ENCODE peak calls at places on chromosome 6, in four cellular contexts. H, U, Q and M are unnamed samples.
A peak's percentile ranks its signal among the peaks of the same experiment; 100 is the strongest.

GRCh38 chr6:117548797-117549301 is 53.5 kb downstream of the GOPC start:
- DNase-seq in Q (no peak), H (no peak), U (no peak), M (no peak)

GRCh38 chr6:2916354-2916925 is 13.3 kb upstream of the SERPINB9 start:
- DNase-seq in U (no peak), H (no peak), Q (no peak), M (no peak)

GRCh38 chr6:85641916-85642773 is 541 bp downstream of the SYNCRIP start:
- DNase-seq in H (peak; percentile 12), U (peak; percentile 72), Q (peak; percentile 73), M (peak; percentile 94)

GRCh38 chr6:1787894-1788293 is 178.2 kb downstream of the FOXC1 start:
- DNase-seq in Q (no peak), U (no peak), H (no peak), M (no peak)

GRCh38 chr6:111980168-111980567 is 73.7 kb upstream of the CCN6 start:
- DNase-seq in Q (no peak), U (no peak), H (no peak), M (no peak)

GRCh38 chr6:93962566-93962965 is 543.2 kb upstream of the EPHA7 start:
- DNase-seq in U (no peak), H (no peak), Q (no peak), M (no peak)

GRCh38 chr6:11971154-11971553 is 41.0 kb upstream of the HIVEP1 start:
- DNase-seq in H (no peak), U (no peak), Q (no peak), M (no peak)

GRCh38 chr6:121319112-121319553 is 15.1 kb downstream of the TBC1D32 start:
- DNase-seq in Q (no peak), H (no peak), U (no peak), M (no peak)

GRCh38 chr6:23621026-23621425 is 505.0 kb upstream of the NRSN1 start:
- DNase-seq in Q (no peak), U (no peak), H (no peak), M (no peak)

GRCh38 chr6:50850223-50850751 is 31.6 kb downstream of the TFAP2B start:
- DNase-seq in U (peak; percentile 71), Q (no peak), H (no peak), M (no peak)

GRCh38 chr6:72890233-72890632 is 268.4 kb downstream of the KCNQ5 start:
- DNase-seq in Q (no peak), H (no peak), U (no peak), M (no peak)

GRCh38 chr6:70108230-70108629 is 194.7 kb downstream of the COL9A1 start:
- DNase-seq in Q (no peak), U (no peak), H (no peak), M (no peak)

GRCh38 chr6:128600397-128600951 is 80.1 kb upstream of the PTPRK start:
- DNase-seq in H (no peak), Q (no peak), U (no peak), M (no peak)

GRCh38 chr6:126027601-126028000 is 41.3 kb downstream of the TRMT11 start:
- DNase-seq in U (no peak), H (no peak), Q (no peak), M (no peak)

GRCh38 chr6:123655520-123656306 is 19.0 kb upstream of the TRDN start:
- DNase-seq in U (no peak), Q (no peak), H (no peak), M (no peak)

GRCh38 chr6:37667050-37667814 is 30.5 kb downstream of the MDGA1 start:
- DNase-seq in Q (no peak), H (no peak), U (no peak), M (no peak)

GRCh38 chr6:30542915-30543314 is 13.4 kb downstream of the GNL1 start:
- DNase-seq in Q (no peak), U (no peak), H (no peak), M (no peak)

GRCh38 chr6:111347589-111347988 is 135.4 kb downstream of the REV3L start:
- DNase-seq in H (no peak), U (no peak), Q (no peak), M (no peak)

DNA sequence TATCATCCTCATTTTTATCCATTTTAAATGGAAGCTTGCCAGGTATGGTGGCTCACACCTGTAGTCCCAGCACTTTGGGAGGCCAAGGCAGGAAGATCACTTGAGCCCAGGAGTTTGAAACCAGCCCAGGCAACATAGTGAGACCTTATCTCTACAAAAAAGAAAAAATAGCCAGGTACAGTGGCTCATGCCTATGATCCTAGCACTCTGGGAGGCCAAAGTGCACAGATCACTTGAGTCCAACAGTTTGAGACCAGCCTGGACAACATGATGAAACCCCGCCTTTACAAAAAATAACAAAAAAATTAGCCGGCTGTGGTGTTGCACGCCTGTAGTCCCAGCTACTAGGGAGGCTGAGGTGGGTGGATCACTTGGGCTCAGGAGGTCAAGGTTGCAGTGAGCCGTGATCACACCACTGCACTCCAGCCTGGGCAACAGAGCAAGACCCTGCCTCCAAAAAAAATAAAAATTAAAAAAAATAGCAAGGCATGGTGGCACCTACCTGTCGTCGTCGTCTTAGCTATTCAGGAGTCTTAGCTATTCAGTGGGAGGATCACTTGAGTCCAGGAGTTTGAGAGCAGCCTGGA is 89.0 kb downstream of the TCP11 start:
- DNase-seq in U (no peak), H (no peak), Q (no peak), M (no peak)
- H3K27ac ChIP-seq in U (no peak overlapping the region), H (peak overlapping the region; percentile 47), Q (peak overlapping the region; percentile 22), M (peak overlapping the region; percentile 56)

DNA sequence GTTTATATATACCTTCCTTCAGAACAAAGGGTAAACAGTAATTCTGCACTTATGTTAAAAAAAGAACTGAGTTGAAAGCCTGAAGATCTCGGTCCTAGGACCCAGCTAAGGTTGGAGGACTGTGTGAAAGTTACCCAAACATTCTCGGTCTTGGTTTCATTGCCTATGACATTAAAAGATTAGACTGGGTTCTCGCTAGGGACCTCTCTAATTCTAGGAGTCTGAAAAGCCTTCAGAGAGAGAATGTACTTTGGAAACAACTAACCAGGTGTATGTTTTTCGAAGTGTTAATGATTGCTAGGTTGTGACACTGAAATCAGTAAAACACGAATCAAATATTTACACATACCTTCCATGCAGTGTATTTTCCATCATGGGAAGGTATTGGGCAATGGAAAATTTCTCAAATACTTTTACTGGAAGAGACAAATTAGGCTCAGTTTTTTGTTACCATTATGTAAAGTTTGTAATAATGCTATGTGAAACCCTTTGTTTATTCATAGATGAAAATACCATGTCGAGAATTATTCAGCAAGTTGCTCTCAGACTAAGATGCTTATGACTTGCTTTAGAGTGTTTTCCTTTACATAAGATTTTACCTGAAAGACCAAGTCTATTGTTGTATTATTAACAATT is 113.7 kb upstream of the LOC128125822 start:
- DNase-seq in U (no peak), H (no peak), Q (no peak), M (no peak)
- TF ChIP-seq POLR2A in U (no peak), H (no peak), Q (no peak), M (no peak)

DNA sequence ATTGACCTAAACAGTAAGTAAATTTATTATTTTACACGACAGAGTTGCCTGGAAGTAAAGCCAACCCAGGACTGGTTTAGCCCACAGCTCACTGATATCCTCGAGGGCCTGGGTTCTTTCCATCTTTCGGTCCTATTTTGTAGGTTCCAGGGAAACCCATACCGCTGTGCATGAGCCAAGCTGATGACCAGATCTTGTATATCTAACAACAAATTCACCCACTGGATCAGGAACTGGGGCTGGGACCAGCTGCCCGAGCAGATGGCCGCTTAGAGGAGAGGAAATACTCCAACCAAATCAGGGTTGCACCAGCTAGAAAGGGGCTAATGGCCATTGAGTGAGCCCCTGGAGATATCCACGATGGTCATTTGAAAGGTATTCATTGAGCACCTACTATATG is 139.2 kb downstream of the BACH2 start:
- DNase-seq in U (no peak), Q (no peak), H (no peak), M (no peak)
- H3K27ac ChIP-seq in U (no peak overlapping the region), Q (no peak overlapping the region), H (no peak overlapping the region), M (no peak overlapping the region)

DNA sequence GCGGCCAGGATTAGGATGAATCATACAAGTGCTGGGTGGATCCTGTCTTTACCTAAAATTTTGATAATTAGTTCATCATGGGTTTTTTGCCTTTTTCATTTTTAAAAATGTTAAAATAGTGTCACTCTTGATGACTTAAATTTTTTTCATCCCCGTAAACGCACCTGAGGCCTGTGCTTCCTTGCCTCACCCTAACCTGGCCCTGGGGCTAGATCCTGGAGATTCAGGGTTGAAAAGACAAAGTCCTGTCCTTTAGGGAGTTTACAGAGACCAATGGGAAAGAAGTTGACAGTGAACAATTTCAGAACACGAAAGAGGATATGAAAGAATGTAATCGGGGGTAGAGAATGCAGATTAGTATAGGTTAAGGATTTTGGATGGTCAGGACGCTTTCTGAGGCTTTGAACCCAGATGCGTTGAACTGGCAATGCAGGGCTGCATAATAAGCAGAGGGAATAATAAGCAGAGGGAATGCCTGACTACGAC is 1.6 kb upstream of the FBXO5 start:
- DNase-seq in H (no peak), Q (no peak), U (no peak), M (no peak)
- TF ChIP-seq POLR2A in H (no peak), Q (no peak), U (no peak), M (no peak)

DNA sequence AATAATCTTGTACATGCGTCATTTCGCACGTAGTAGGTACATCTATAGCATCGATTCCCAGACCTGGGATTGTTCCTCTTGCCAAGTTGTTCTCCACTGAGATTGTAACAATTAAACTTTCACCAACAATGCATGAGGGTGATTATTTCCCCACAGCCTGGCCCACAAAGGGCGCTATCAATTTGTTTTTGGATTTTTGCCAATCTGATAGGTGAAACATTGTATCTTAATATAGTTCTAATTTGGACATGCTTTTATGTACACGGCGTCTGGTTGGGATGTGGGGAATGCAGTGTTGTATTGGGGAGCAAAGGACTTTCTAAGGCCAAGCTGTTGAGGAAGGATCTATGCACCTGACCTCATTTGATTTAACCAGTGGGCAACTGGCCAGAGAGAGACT is 59.5 kb downstream of the VEGFA start:
- DNase-seq in U (peak; percentile 22), Q (no peak), H (no peak), M (no peak)
- H3K27ac ChIP-seq in U (no peak overlapping the region), Q (no peak overlapping the region), H (no peak overlapping the region), M (no peak overlapping the region)

DNA sequence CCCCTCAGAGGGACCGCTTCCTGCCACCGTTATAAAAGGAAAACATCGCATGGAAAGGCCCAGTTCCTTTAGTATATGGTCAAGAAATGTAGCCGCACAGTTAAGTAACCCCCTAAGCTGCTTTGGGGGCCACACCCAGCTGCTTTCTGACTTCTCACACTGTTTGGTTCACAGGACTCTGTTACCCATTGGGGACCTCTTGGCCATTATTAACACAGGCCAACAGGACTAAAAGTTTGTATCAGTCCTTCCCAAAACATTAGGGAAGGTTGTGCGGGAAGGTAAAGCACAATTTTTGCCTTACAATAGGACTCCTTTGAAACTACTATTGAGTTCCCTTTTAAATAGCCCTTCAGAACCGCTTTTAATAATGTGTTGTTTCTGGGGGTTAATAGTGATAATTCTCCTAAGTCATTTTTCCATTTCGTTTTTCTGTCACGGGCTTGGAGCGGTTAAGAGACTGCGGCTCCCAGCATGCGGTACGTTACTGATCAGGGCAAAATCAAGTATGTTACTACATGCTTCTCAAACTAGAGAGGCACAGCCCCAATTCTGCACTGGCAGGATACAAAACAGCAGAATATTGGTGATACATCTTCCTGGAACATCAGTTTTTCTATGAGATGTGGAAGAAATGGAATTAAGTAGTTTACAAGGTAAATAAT is 668 bp upstream of the RPP40 start:
- DNase-seq in Q (no peak), H (no peak), U (no peak), M (no peak)
- TF ChIP-seq POLR2A in Q (no peak), H (no peak), U (no peak), M (no peak)

DNA sequence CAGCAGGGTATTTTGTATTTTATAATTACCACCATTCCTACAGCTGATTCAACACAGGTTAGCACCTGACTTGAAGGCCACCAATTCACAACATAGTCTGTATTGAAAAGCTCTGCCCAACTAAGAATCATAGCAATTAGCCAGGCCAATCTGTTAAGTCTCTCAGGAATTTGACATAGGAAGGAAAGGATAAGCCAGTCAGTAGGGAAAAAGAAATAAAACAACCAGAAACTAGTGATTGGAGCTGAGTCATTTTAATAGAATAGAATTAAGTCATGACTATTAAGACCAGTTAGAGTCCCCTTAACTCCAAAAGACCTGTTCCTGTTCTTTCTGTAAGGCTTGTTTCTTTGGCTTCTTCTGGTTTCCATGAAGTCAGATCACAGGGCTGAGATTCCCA is 8.1 kb downstream of the RANBP9 start:
- DNase-seq in Q (no peak), U (no peak), H (no peak), M (no peak)
- H3K27ac ChIP-seq in Q (no peak overlapping the region), U (no peak overlapping the region), H (no peak overlapping the region), M (no peak overlapping the region)